ENCODE peak calls at places on chromosomes 16 and 17, in ten cellular contexts. I is stomach; B is stimulated activated naive CD4-positive, alpha-beta T cell; P is H54; K is SHP77; O is fibroblast of pulmonary artery; M is memory B cell; C is CD8-positive, alpha-beta T cell; H is amniotic stem cell; F is NCI-H2081. N is an unnamed sample.

GRCh38 chr16:85416267-85417109 is 196.6 kb upstream of the GSE1 start:
- DNase-seq in O (peak), B (peak), P (peak), K (peak), C (peak), F (peak), H (no peak), M (peak), I (peak), N (peak)

GRCh38 chr16:56107944-56108583 is 83.2 kb upstream of the GNAO1 start:
- DNase-seq in K (no peak), H (no peak), M (no peak), O (no peak), F (peak), B (no peak), P (no peak), C (no peak), I (no peak), N (no peak)

GRCh38 chr17:64277831-64278562 is 14.9 kb upstream of the TEX2 start:
- DNase-seq in K (no peak), H (no peak), B (no peak), M (no peak), I (no peak), C (no peak), F (no peak), O (no peak), P (no peak), N (no peak)

GRCh38 chr17:67845374-67845773 is 20.1 kb downstream of the BPTF start:
- DNase-seq in F (no peak), M (no peak), C (no peak), I (no peak), B (no peak), O (no peak), H (no peak), K (no peak), P (no peak), N (no peak)

GRCh38 chr17:28421775-28422305 is 15.8 kb upstream of the SLC46A1 start:
- DNase-seq in B (no peak), K (no peak), M (no peak), C (no peak), P (no peak), H (no peak), I (no peak), O (no peak), F (no peak), N (no peak)

GRCh38 chr17:39001703-39002637 is 34.8 kb upstream of the FBXO47 start:
- DNase-seq in K (no peak), B (no peak), M (no peak), P (peak), C (no peak), O (peak), H (peak), F (no peak), I (peak), N (no peak)

GRCh38 chr16:65121870-65122723 is at the start of gene CDH11:
- DNase-seq in H (peak), K (no peak), B (no peak), O (peak), F (no peak), C (no peak), M (no peak), I (peak), P (no peak), N (no peak)

GRCh38 chr17:78324391-78325075 is 35.3 kb downstream of the SOCS3 start:
- DNase-seq in I (no peak), O (peak), C (no peak), F (peak), B (peak), K (peak), H (peak), M (no peak), P (no peak), N (no peak)

GRCh38 chr17:46135879-46136562 is 57.2 kb downstream of the KANSL1 start:
- DNase-seq in K (no peak), H (no peak), O (no peak), C (no peak), P (no peak), B (no peak), I (no peak), M (no peak), F (no peak), N (no peak)

GRCh38 chr17:48961516-48962233 is 6.7 kb downstream of the GIP start:
- DNase-seq in B (no peak), F (no peak), K (no peak), P (peak), I (no peak), M (no peak), H (peak), C (no peak), O (peak), N (no peak)

GRCh38 chr16:84550096-84550495 is 45.6 kb upstream of the MEAK7 start:
- DNase-seq in P (no peak), B (no peak), K (no peak), C (no peak), M (no peak), I (no peak), O (no peak), F (no peak), H (no peak), N (no peak)

GRCh38 chr17:606501-607243 is 108.0 kb downstream of the VPS53 start:
- DNase-seq in P (no peak), M (no peak), H (no peak), K (no peak), F (no peak), C (no peak), I (no peak), B (no peak), O (peak), N (no peak)

GRCh38 chr17:1590031-1590746 is 27.6 kb upstream of the PITPNA start:
- DNase-seq in O (peak), F (no peak), C (no peak), P (peak), M (no peak), K (no peak), B (no peak), I (peak), H (peak), N (no peak)

GRCh38 chr16:88014201-88014781 is 63.1 kb downstream of the BANP start:
- DNase-seq in K (no peak), F (no peak), M (no peak), H (no peak), O (peak), B (no peak), C (no peak), P (no peak), I (peak), N (peak)

GRCh38 chr17:36544049-36544319 is 735 bp upstream of the GGNBP2 start:
- DNase-seq in H (no peak), P (peak), B (no peak), C (no peak), O (peak), M (peak), I (peak), F (peak), K (peak), N (no peak)

GRCh38 chr16:10938321-10938720 is 3.9 kb downstream of the DEXI start:
- DNase-seq in B (no peak), C (no peak), K (no peak), M (no peak), P (no peak), H (no peak), O (no peak), I (no peak), F (no peak), N (no peak)

GRCh38 chr17:29847527-29847931 is 82.5 kb downstream of the SSH2 start:
- DNase-seq in H (no peak), I (no peak), M (no peak), B (no peak), K (no peak), O (peak), F (no peak), P (no peak), C (no peak), N (no peak)

GRCh38 chr17:20086416-20087074 is 77.4 kb downstream of the SPECC1 start:
- DNase-seq in C (no peak), M (no peak), K (no peak), I (no peak), B (no peak), H (no peak), P (no peak), F (no peak), O (no peak), N (no peak)

GRCh38 chr16:77540656-77541055 is 105.8 kb upstream of the ADAMTS18 start:
- DNase-seq in H (no peak), P (peak), M (no peak), F (no peak), O (peak), I (no peak), B (no peak), C (no peak), K (no peak), N (no peak)

GRCh38 chr16:10878644-10879498 is 1.9 kb downstream of the CIITA start:
- DNase-seq in C (no peak), P (peak), F (no peak), B (no peak), O (peak), K (no peak), I (peak), M (no peak), H (no peak), N (no peak)

GRCh38 chr16:24309222-24309905 is 53.2 kb downstream of the CACNG3 start:
- DNase-seq in I (peak), F (no peak), P (peak), C (no peak), O (peak), H (no peak), B (no peak), K (no peak), M (no peak), N (no peak)

GRCh38 chr17:79202476-79202875 is 127.9 kb downstream of the ENGASE start:
- DNase-seq in H (no peak), M (no peak), I (no peak), O (no peak), P (no peak), B (no peak), F (no peak), K (no peak), C (no peak), N (no peak)

GRCh38 chr16:21952040-21952792 is 945 bp upstream of the UQCRC2 start:
- DNase-seq in K (peak), B (peak), P (peak), H (peak), C (peak), M (peak), I (peak), F (peak), O (peak), N (peak)

GRCh38 chr17:72575542-72576233 is 454.9 kb downstream of the SOX9 start:
- DNase-seq in C (no peak), F (no peak), B (no peak), O (no peak), K (no peak), M (no peak), H (no peak), I (no peak), P (no peak), N (no peak)

GRCh38 chr17:77446959-77447634 is 306.3 kb downstream of the SEC14L1 start:
- DNase-seq in P (no peak), C (no peak), H (no peak), F (no peak), I (no peak), B (no peak), O (no peak), K (no peak), M (no peak), N (no peak)

GRCh38 chr16:23700509-23700908 is 12.5 kb downstream of the ERN2 start:
- DNase-seq in F (no peak), K (no peak), H (no peak), C (no peak), I (no peak), P (no peak), O (no peak), B (no peak), M (no peak), N (no peak)

GRCh38 chr17:44069974-44070454 is 521 bp upstream of the G6PC3 start:
- DNase-seq in H (no peak), O (peak), B (no peak), K (no peak), I (no peak), C (no peak), M (no peak), P (no peak), F (no peak), N (no peak)

GRCh38 chr17:31595666-31596381 is 204.3 kb downstream of the RAB11FIP4 start:
- DNase-seq in C (no peak), F (no peak), B (no peak), I (no peak), O (no peak), P (no peak), M (no peak), H (no peak), K (no peak), N (no peak)

GRCh38 chr16:56841659-56842058 is 23.3 kb upstream of the SLC12A3 start:
- DNase-seq in F (no peak), C (no peak), P (no peak), I (no peak), H (no peak), M (no peak), O (no peak), B (no peak), K (no peak), N (no peak)

GRCh38 chr17:49901460-49902331 is 53.8 kb upstream of the TAC4 start:
- DNase-seq in O (no peak), P (no peak), K (no peak), I (no peak), F (no peak), B (no peak), H (no peak), C (no peak), M (no peak), N (no peak)

GRCh38 chr17:8696456-8696855 is 48.2 kb downstream of the CCDC42 start:
- DNase-seq in F (no peak), P (no peak), M (no peak), K (no peak), I (no peak), C (no peak), H (no peak), B (no peak), O (no peak), N (no peak)

GRCh38 chr16:85840395-85840794 is 40.9 kb downstream of the COX4I1 start:
- DNase-seq in C (no peak), M (no peak), B (no peak), I (no peak), F (no peak), P (no peak), K (no peak), O (no peak), H (no peak), N (no peak)

GRCh38 chr16:54446639-54447038 is 160.1 kb upstream of the IRX3 start:
- DNase-seq in P (peak), C (no peak), I (no peak), K (no peak), M (no peak), F (peak), O (peak), H (no peak), B (no peak), N (no peak)

GRCh38 chr16:72905581-72905980 is 142.3 kb downstream of the ZFHX3 start:
- DNase-seq in B (no peak), C (no peak), H (no peak), M (no peak), F (no peak), O (peak), I (no peak), P (peak), K (no peak), N (no peak)

N was measured in CD8-positive, alpha-beta memory T cell.